ENCODE peak calls at places on chromosomes 12 and 14, in four cellular contexts. B is neural progenitor cell; L is effector memory CD4-positive, alpha-beta T cell; Q is body of pancreas. C is an unnamed sample.

GRCh38 chr12:132342322-132342721 is 12.9 kb upstream of the GALNT9 start:
- DNase-seq in B (peak; percentile 63), L (no peak), Q (no peak), C (no peak)

GRCh38 chr12:110246690-110247339 is 34.2 kb upstream of the ATP2A2 start:
- DNase-seq in B (no peak), L (no peak), Q (no peak), C (no peak)

GRCh38 chr14:104232070-104232484 is 93.7 kb downstream of the KIF26A start:
- DNase-seq in B (no peak), L (no peak), Q (no peak), C (no peak)

GRCh38 chr14:104019029-104019428 is 66.5 kb upstream of the ASPG start:
- DNase-seq in B (no peak), L (no peak), Q (no peak), C (no peak)

GRCh38 chr12:4355843-4356327 is 23.6 kb downstream of the FGF23 start:
- DNase-seq in B (peak; percentile 67), L (peak; percentile 3), Q (peak; percentile 25), C (no peak)

GRCh38 chr12:32454075-32454474 is 54.7 kb downstream of the FGD4 start:
- DNase-seq in B (peak; percentile 78), L (no peak), Q (no peak), C (no peak)

GRCh38 chr14:79544671-79545070 is 666.6 kb downstream of the DIO2 start:
- DNase-seq in B (no peak), L (no peak), Q (no peak), C (no peak)

GRCh38 chr12:123912415-123913385 is 59.9 kb downstream of the CCDC92 start:
- DNase-seq in B (peak; percentile 28), L (no peak), Q (no peak), C (no peak)

GRCh38 chr12:89970646-89971192 is 262.1 kb upstream of the ATP2B1 start:
- DNase-seq in B (no peak), L (no peak), Q (no peak), C (no peak)

GRCh38 chr14:100417466-100417865 is 94.3 kb downstream of the SLC25A47 start:
- DNase-seq in B (peak; percentile 84), L (no peak), Q (peak; percentile 79), C (no peak)

DNA sequence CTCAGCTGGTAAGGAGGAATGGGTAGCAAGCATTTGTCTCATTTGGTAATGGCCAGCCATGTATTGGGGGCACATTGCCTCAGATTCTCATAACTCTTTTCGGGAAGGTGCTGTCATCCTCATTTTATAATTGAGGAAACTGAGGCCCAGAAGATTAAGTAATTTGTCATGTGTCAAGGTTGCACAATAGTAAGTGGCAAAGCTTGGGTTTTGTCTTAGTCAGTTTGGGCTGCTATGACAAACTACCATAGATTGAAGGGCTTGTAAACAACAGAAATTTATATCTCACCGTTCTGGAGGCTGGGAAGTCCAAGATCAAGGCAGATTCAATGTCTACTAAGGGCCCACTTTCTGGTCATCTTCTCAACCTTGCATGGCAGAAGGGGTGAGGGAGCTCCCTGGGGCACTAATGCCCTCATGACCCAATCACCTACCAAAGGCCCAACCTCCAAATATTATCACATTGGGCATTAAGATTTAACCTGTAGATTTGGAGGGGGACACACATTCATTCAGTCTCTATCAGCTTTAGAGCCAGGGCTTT is 99.6 kb downstream of the SRGAP1 start:
- DNase-seq in B (no peak), L (no peak), Q (no peak), C (no peak)
- H3K27ac ChIP-seq in B (no peak overlapping the region), L (no peak overlapping the region), Q (no peak overlapping the region), C (peak overlapping the region; percentile 1)

GRCh38 chr12:466039-466438 is 6.3 kb downstream of the B4GALNT3 start:
- DNase-seq in B (no peak), L (no peak), Q (no peak), C (peak; percentile 48)
- H3K27ac ChIP-seq in B (no peak overlapping the region), L (no peak overlapping the region), Q (no peak overlapping the region), C (peak overlapping the region; percentile 81)

GRCh38 chr14:50520947-50521815 is 11.2 kb downstream of the MAP4K5 start:
- DNase-seq in B (no peak), L (no peak), Q (peak; percentile 55), C (no peak)
- H3K27ac ChIP-seq in B (peak overlapping the region; percentile 41), L (peak overlapping the region; percentile 34), Q (peak overlapping the region; percentile 25), C (peak overlapping the region; percentile 29)

DNA sequence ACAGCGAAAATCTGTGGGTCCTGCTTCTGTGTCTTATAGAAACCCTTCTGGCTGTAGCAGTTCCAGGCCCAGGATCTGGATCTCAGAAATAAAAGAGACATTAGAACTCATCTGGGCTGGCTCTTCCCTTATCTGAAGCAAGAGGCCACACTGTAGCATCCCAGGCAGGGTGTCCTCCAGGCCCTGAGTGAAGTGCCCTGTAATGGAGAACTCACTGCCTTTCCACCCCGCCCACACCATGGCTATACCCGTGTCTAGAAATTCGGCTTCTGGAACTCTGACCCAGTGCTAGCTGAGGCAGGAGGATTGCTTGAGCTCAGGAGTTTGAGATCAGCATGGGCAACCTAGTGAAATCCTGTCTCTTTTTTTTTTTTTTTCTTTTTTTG is 23.6 kb upstream of the PLEKHG3 start:
- DNase-seq in B (no peak), L (no peak), Q (no peak), C (no peak)
- H3K27ac ChIP-seq in B (no peak overlapping the region), L (no peak overlapping the region), Q (no peak overlapping the region), C (no peak overlapping the region)

GRCh38 chr14:35303149-35303548 is 11.0 kb downstream of the PSMA6 start:
- DNase-seq in B (no peak), L (no peak), Q (no peak), C (no peak)

GRCh38 chr14:35299708-35300107 is 7.5 kb downstream of the PSMA6 start:
- DNase-seq in B (no peak), L (no peak), Q (no peak), C (no peak)

GRCh38 chr14:35301334-35302210 is 9.4 kb downstream of the PSMA6 start:
- DNase-seq in B (no peak), L (no peak), Q (no peak), C (no peak)

GRCh38 chr14:35300228-35300627 is 8.0 kb downstream of the PSMA6 start:
- DNase-seq in B (no peak), L (no peak), Q (no peak), C (no peak)

DNA sequence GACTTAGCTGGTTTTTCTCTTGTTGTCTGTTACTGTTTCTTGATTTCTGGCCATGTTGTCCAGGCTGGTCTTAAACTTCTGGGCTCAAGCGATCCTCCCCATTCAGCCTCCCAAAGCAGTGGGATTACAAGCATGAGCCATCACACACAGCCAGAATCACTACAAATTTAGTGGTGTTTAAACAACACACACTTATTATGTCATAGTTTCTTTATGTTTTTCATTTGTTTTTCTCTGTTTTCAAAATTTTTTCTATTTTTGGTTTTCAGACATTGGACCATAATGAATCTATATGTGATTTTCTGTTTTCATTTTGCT is 10.0 kb downstream of the PSMA6 start:
- DNase-seq in B (no peak), L (no peak), Q (no peak), C (no peak)
- H3K27ac ChIP-seq in B (no peak overlapping the region), L (no peak overlapping the region), Q (no peak overlapping the region), C (no peak overlapping the region)

DNA sequence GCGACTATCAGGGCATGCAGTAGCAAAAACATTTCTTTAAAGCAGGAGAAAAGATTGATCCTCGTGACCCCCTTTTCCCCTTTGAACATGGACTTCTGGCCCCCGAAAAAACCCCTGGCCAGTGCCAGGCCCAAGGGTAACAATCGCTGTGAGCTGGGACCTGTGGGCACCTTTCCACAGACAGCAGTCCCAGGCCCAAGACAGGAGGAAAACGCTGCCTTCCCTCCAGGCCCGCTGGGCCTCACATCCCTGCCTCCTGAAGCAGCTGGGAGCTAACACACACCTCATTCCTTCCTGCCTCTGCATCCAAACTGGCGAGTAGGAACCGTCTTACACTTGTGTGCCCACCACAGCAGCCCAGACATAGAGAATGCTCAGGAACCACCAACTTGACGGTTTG is 1.2 kb downstream of the VWF start:
- DNase-seq in B (no peak), L (no peak), Q (no peak), C (no peak)
- H3K27ac ChIP-seq in B (peak overlapping the region; percentile 87), L (no peak overlapping the region), Q (no peak overlapping the region), C (peak overlapping the region; percentile 81)

GRCh38 chr14:64760146-64760755 is 56.0 kb downstream of the PLEKHG3 start:
- DNase-seq in B (peak; percentile 70), L (peak; percentile 37), Q (peak; percentile 75), C (peak; percentile 60)

GRCh38 chr14:64758711-64759554 is 54.7 kb downstream of the PLEKHG3 start:
- DNase-seq in B (no peak), L (no peak), Q (peak; percentile 77), C (no peak)

GRCh38 chr14:64758025-64758521 is 53.8 kb downstream of the PLEKHG3 start:
- DNase-seq in B (no peak), L (peak; percentile 36), Q (peak; percentile 64), C (no peak)

GRCh38 chr14:64760916-64761315 is 56.7 kb downstream of the PLEKHG3 start:
- DNase-seq in B (no peak), L (no peak), Q (no peak), C (no peak)

GRCh38 chr14:64759555-64759938 is 55.3 kb downstream of the PLEKHG3 start:
- DNase-seq in B (no peak), L (no peak), Q (no peak), C (no peak)
- H3K27ac ChIP-seq in B (no peak overlapping the region), L (no peak overlapping the region), Q (peak overlapping the region; percentile 75), C (no peak overlapping the region)

GRCh38 chr12:131003036-131003435 is 49.3 kb downstream of the ADGRD1 start:
- DNase-seq in B (no peak), L (no peak), Q (no peak), C (no peak)

GRCh38 chr12:131001493-131001892 is 47.8 kb downstream of the ADGRD1 start:
- DNase-seq in B (no peak), L (no peak), Q (no peak), C (no peak)

GRCh38 chr12:130998136-130998535 is 44.4 kb downstream of the ADGRD1 start:
- DNase-seq in B (no peak), L (no peak), Q (no peak), C (no peak)

GRCh38 chr12:131002271-131002670 is 48.6 kb downstream of the ADGRD1 start:
- DNase-seq in B (no peak), L (no peak), Q (no peak), C (no peak)

DNA sequence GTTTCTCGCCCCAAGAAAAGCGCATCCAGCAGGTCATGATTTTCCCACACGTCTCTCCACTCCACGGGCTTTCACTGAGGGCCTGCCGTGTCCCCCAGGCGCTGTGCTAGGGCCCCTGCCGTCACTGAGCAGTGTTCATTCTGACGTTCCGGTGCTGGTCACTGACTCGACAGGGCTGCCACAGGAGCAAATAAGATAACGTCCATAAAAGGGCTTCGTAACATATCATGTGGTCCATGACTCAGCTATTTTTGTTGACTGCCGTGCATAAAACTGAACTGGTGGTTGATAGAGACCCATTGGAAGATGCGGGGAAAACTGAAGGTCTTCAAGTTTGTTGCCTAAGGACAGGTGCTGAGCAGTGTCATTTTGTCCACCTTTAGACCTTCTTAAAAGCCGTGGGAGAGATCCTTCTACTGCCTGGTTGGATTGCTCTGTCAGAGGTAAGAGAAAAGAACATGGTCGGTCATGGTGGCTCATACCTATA is 46.3 kb downstream of the ADGRD1 start:
- DNase-seq in B (no peak), L (no peak), Q (no peak), C (no peak)
- H3K27ac ChIP-seq in B (no peak overlapping the region), L (no peak overlapping the region), Q (no peak overlapping the region), C (no peak overlapping the region)

DNA sequence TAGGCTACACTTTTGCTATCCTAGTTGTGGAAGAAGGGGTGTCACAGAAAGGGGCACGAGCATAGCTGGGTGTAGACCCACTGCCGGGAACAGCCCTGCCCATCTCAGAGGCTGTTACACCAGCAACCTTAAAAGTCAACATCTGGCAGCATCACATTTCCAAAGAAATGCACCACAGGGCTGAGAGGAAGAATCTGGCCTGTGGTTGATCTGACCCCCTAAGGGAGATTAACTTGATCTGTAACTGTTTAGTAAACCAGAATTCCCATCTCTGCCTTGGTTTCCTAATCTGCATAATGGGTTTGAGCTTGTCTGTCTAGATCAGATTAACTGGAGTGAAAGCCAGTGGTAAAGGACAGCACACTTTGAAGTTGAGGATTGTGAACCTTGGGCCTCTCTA is 1.3 kb downstream of the LRP1-AS start:
- DNase-seq in B (no peak), L (no peak), Q (no peak), C (no peak)
- H3K27ac ChIP-seq in B (no peak overlapping the region), L (no peak overlapping the region), Q (no peak overlapping the region), C (peak overlapping the region; percentile 39)

GRCh38 chr12:56571131-56571530 is 49.5 kb downstream of the RBMS2 start:
- DNase-seq in B (peak; percentile 60), L (no peak), Q (no peak), C (no peak)
- H3K27ac ChIP-seq in B (peak overlapping the region; percentile 65), L (no peak overlapping the region), Q (no peak overlapping the region), C (no peak overlapping the region)